ENCODE peak calls at places on chromosomes 7 and 10, in eight cellular contexts. D is colonic mucosa; J is MM.1S; S is AG10803; Z is activated naive CD4-positive, alpha-beta T cell; A is CD8-positive, alpha-beta memory T cell; M is anterior cingulate cortex; Q is stimulated activated naive CD4-positive, alpha-beta T cell. T is an unnamed sample.

GRCh38 chr7:151133986-151134742 is 33.3 kb downstream of the GBX1 start:
- DNase-seq in D (no peak), J (no peak), S (no peak), Z (no peak), A (no peak), M (no peak), Q (no peak), T (no peak)

GRCh38 chr7:43905954-43906326 is 456 bp downstream of the URGCP start:
- DNase-seq in D (peak), J (peak), S (peak), Z (peak), A (no peak), M (no peak), Q (peak), T (no peak)

GRCh38 chr7:116585392-116585791 is 60.6 kb downstream of the CAV1 start:
- DNase-seq in D (no peak), J (no peak), S (no peak), Z (no peak), A (no peak), M (no peak), Q (no peak), T (no peak)

GRCh38 chr10:49688920-49689319 is 9.5 kb downstream of the C10orf53 start:
- DNase-seq in D (no peak), J (no peak), S (no peak), Z (no peak), A (no peak), M (no peak), Q (no peak), T (no peak)

GRCh38 chr10:112471878-112472487 is 25.0 kb downstream of the VTI1A start:
- DNase-seq in D (no peak), J (peak), S (peak), Z (no peak), A (no peak), M (no peak), Q (peak), T (no peak)

GRCh38 chr7:79361214-79361613 is 92.3 kb downstream of the MAGI2 start:
- DNase-seq in D (no peak), J (no peak), S (no peak), Z (no peak), A (no peak), M (no peak), Q (no peak), T (no peak)

GRCh38 chr10:70619271-70620019 is 16.9 kb upstream of the PRF1 start:
- DNase-seq in D (no peak), J (no peak), S (peak), Z (no peak), A (no peak), M (no peak), Q (no peak), T (peak)

GRCh38 chr7:111126987-111127386 is 36.1 kb downstream of the LRRN3 start:
- DNase-seq in D (no peak), J (no peak), S (peak), Z (no peak), A (no peak), M (no peak), Q (no peak), T (no peak)

T was measured in HS-5.